ENCODE peak calls at places on chromosome 1, in ten cellular contexts. One of them, this sample, is unnamed.
A peak's percentile ranks its signal among the peaks of the same experiment; 100 is the strongest.

GRCh38 chr1:240058049-240058448 is 33.6 kb upstream of the FMN2 start:
- DNase-seq in IMR-90: no peak
- DNase-seq in naive thymus-derived CD4-positive, alpha-beta T cell: no peak
- DNase-seq in sigmoid colon: no peak
- DNase-seq in heart left ventricle: no peak
- DNase-seq in prostate gland: no peak
- DNase-seq in GM23338: no peak
- DNase-seq in Caco-2: no peak
- DNase-seq in aorta: no peak
- DNase-seq in HAP-1: no peak
- DNase-seq in this sample: no peak

GRCh38 chr1:37372740-37373139 is 101.6 kb upstream of the ZC3H12A start:
- DNase-seq in naive thymus-derived CD4-positive, alpha-beta T cell: no peak
- DNase-seq in HAP-1: no peak
- DNase-seq in heart left ventricle: no peak
- DNase-seq in Caco-2: no peak
- DNase-seq in sigmoid colon: peak; percentile 19
- DNase-seq in IMR-90: no peak
- DNase-seq in GM23338: no peak
- DNase-seq in prostate gland: no peak
- DNase-seq in aorta: no peak
- DNase-seq in this sample: no peak

GRCh38 chr1:32990887-32991286 is 26.3 kb upstream of the RNF19B start:
- DNase-seq in HAP-1: no peak
- DNase-seq in Caco-2: no peak
- DNase-seq in GM23338: no peak
- DNase-seq in prostate gland: no peak
- DNase-seq in heart left ventricle: no peak
- DNase-seq in sigmoid colon: peak; percentile 20
- DNase-seq in IMR-90: no peak
- DNase-seq in naive thymus-derived CD4-positive, alpha-beta T cell: no peak
- DNase-seq in aorta: no peak
- DNase-seq in this sample: no peak

GRCh38 chr1:36387141-36387949 is 1.6 kb upstream of the STK40 start:
- DNase-seq in HAP-1: peak; percentile 26
- DNase-seq in IMR-90: peak; percentile 76
- DNase-seq in naive thymus-derived CD4-positive, alpha-beta T cell: no peak
- DNase-seq in prostate gland: no peak
- DNase-seq in aorta: peak; percentile 64
- DNase-seq in Caco-2: no peak
- DNase-seq in GM23338: no peak
- DNase-seq in heart left ventricle: no peak
- DNase-seq in sigmoid colon: peak; percentile 83
- DNase-seq in this sample: no peak

GRCh38 chr1:88571510-88571909 is 112.6 kb upstream of the PKN2 start:
- DNase-seq in aorta: no peak
- DNase-seq in IMR-90: no peak
- DNase-seq in GM23338: no peak
- DNase-seq in heart left ventricle: no peak
- DNase-seq in sigmoid colon: no peak
- DNase-seq in prostate gland: no peak
- DNase-seq in Caco-2: no peak
- DNase-seq in HAP-1: peak; percentile 45
- DNase-seq in naive thymus-derived CD4-positive, alpha-beta T cell: no peak
- DNase-seq in this sample: no peak

GRCh38 chr1:25392881-25393280 is 27.7 kb downstream of the RHCE start:
- DNase-seq in Caco-2: no peak
- DNase-seq in heart left ventricle: no peak
- DNase-seq in aorta: no peak
- DNase-seq in sigmoid colon: no peak
- DNase-seq in HAP-1: no peak
- DNase-seq in GM23338: no peak
- DNase-seq in naive thymus-derived CD4-positive, alpha-beta T cell: no peak
- DNase-seq in prostate gland: no peak
- DNase-seq in IMR-90: no peak
- DNase-seq in this sample: no peak

GRCh38 chr1:32063261-32063681 is 9.5 kb upstream of the TMEM39B start:
- DNase-seq in heart left ventricle: no peak
- DNase-seq in HAP-1: peak; percentile 38
- DNase-seq in GM23338: peak; percentile 74
- DNase-seq in sigmoid colon: no peak
- DNase-seq in prostate gland: no peak
- DNase-seq in aorta: no peak
- DNase-seq in naive thymus-derived CD4-positive, alpha-beta T cell: peak; percentile 46
- DNase-seq in IMR-90: peak; percentile 76
- DNase-seq in Caco-2: peak; percentile 16
- DNase-seq in this sample: no peak

GRCh38 chr1:29256979-29257804 is 20.9 kb downstream of the PTPRU start:
- DNase-seq in sigmoid colon: peak; percentile 65
- DNase-seq in heart left ventricle: no peak
- DNase-seq in Caco-2: no peak
- DNase-seq in IMR-90: no peak
- DNase-seq in aorta: no peak
- DNase-seq in prostate gland: no peak
- DNase-seq in naive thymus-derived CD4-positive, alpha-beta T cell: no peak
- DNase-seq in GM23338: peak; percentile 56
- DNase-seq in HAP-1: peak; percentile 79
- DNase-seq in this sample: no peak

GRCh38 chr1:165896277-165896676 is 68.9 kb downstream of the UCK2 start:
- DNase-seq in sigmoid colon: no peak
- DNase-seq in aorta: peak; percentile 75
- DNase-seq in heart left ventricle: no peak
- DNase-seq in GM23338: no peak
- DNase-seq in Caco-2: no peak
- DNase-seq in HAP-1: no peak
- DNase-seq in prostate gland: no peak
- DNase-seq in IMR-90: peak; percentile 98
- DNase-seq in naive thymus-derived CD4-positive, alpha-beta T cell: no peak
- DNase-seq in this sample: no peak

GRCh38 chr1:15245593-15246325 is 1.3 kb upstream of the FHAD1 start:
- DNase-seq in IMR-90: peak; percentile 44
- DNase-seq in naive thymus-derived CD4-positive, alpha-beta T cell: no peak
- DNase-seq in prostate gland: peak; percentile 26
- DNase-seq in heart left ventricle: no peak
- DNase-seq in aorta: peak; percentile 61
- DNase-seq in HAP-1: no peak
- DNase-seq in sigmoid colon: peak; percentile 81
- DNase-seq in GM23338: no peak
- DNase-seq in Caco-2: no peak
- DNase-seq in this sample: no peak

GRCh38 chr1:15244813-15245212 is 2.2 kb upstream of the FHAD1 start:
- DNase-seq in heart left ventricle: no peak
- DNase-seq in naive thymus-derived CD4-positive, alpha-beta T cell: no peak
- DNase-seq in HAP-1: no peak
- DNase-seq in sigmoid colon: no peak
- DNase-seq in GM23338: peak; percentile 56
- DNase-seq in prostate gland: no peak
- DNase-seq in aorta: no peak
- DNase-seq in IMR-90: no peak
- DNase-seq in Caco-2: no peak
- DNase-seq in this sample: no peak

GRCh38 chr1:15248238-15248637 is 1.2 kb downstream of the FHAD1 start:
- DNase-seq in heart left ventricle: no peak
- DNase-seq in aorta: no peak
- DNase-seq in prostate gland: no peak
- DNase-seq in IMR-90: no peak
- DNase-seq in naive thymus-derived CD4-positive, alpha-beta T cell: no peak
- DNase-seq in Caco-2: no peak
- DNase-seq in HAP-1: no peak
- DNase-seq in sigmoid colon: no peak
- DNase-seq in GM23338: no peak
- DNase-seq in this sample: no peak

GRCh38 chr1:15249032-15249601 is 2.1 kb downstream of the FHAD1 start:
- DNase-seq in prostate gland: no peak
- DNase-seq in IMR-90: peak; percentile 4
- DNase-seq in Caco-2: no peak
- DNase-seq in heart left ventricle: no peak
- DNase-seq in naive thymus-derived CD4-positive, alpha-beta T cell: peak; percentile 70
- DNase-seq in HAP-1: no peak
- DNase-seq in aorta: no peak
- DNase-seq in sigmoid colon: no peak
- DNase-seq in GM23338: no peak
- DNase-seq in this sample: no peak

DNA sequence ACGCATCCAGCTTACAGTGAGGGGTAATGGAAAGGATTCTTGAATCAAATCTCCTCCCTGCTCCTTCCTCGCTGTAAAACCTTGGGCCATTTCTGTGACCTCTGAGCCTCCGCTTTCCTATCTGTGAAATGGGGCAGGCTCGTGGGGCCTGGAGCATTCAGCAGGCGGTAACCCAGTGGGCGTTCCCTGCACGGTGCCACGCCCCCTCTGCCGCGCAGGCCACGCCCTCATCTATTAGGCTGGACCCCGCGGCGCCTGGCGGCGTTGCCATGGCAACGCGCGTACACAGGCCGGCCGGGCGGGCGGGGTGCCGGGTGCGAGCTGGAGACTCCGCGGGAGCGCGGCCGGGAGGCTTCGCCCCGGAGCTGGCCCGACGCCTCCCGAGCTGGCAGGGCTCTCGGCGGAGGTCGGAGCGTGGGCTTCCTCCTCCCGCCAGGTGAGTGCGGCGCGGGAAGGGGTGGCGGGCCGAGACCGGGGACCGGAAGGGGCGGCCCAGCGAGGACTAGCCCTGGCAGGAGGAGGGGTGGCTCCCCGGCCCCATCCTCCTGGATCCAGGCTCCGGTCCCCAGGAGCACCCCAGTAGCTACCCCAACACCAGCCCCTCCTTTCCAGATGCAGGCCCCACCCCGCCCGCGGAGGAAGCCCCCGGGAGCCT is at the start of gene FHAD1:
- DNase-seq in heart left ventricle: peak; percentile 68
- DNase-seq in HAP-1: no peak
- DNase-seq in prostate gland: peak; percentile 32
- DNase-seq in aorta: peak; percentile 76
- DNase-seq in GM23338: peak; percentile 84
- DNase-seq in sigmoid colon: peak; percentile 74
- DNase-seq in IMR-90: peak; percentile 17
- DNase-seq in naive thymus-derived CD4-positive, alpha-beta T cell: no peak
- DNase-seq in Caco-2: peak; percentile 82
- DNase-seq in this sample: peak; percentile 86
- H3K4me1 ChIP-seq in heart left ventricle: no peaks in the 10 kb centered on the region
- H3K4me1 ChIP-seq in HAP-1: no peaks in the 10 kb centered on the region
- H3K4me1 ChIP-seq in prostate gland: no peaks in the 10 kb centered on the region
- H3K4me1 ChIP-seq in aorta: no peaks in the 10 kb centered on the region
- H3K4me1 ChIP-seq in GM23338: peaks cover 28% of the 10 kb centered on the region
- H3K4me1 ChIP-seq in sigmoid colon: no peaks in the 10 kb centered on the region
- H3K4me1 ChIP-seq in IMR-90: peaks cover 8% of the 10 kb centered on the region
- H3K4me1 ChIP-seq in naive thymus-derived CD4-positive, alpha-beta T cell: peaks cover 28% of the 10 kb centered on the region
- H3K4me1 ChIP-seq in Caco-2: peaks cover 5% of the 10 kb centered on the region
- H3K4me1 ChIP-seq in this sample: peaks cover 5% of the 10 kb centered on the region

DNA sequence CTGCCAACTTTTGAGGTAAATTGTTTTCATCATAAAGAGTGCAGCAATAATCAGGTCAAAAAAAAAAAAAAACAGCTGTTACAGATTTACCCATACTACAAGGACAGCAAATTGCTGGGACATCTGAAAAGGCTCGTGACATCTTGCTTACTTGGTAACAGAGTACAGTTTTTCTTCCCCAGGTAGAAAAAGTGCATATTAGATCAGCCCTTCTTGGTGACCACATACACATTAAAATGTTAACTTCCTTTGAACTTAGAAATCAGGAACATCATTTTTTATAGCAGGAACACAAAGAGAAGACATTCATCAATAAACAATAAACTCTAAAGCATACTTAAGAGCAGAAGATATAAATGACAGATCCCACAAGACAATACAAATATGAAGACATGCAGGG is 16.1 kb downstream of the TP53BP2 start:
- DNase-seq in prostate gland: no peak
- DNase-seq in HAP-1: no peak
- DNase-seq in naive thymus-derived CD4-positive, alpha-beta T cell: no peak
- DNase-seq in heart left ventricle: no peak
- DNase-seq in Caco-2: no peak
- DNase-seq in IMR-90: no peak
- DNase-seq in GM23338: no peak
- DNase-seq in aorta: no peak
- DNase-seq in sigmoid colon: no peak
- DNase-seq in this sample: no peak
- H3K4me1 ChIP-seq in prostate gland: no peaks in the 10 kb centered on the region
- H3K4me1 ChIP-seq in HAP-1: peaks cover 15% of the 10 kb centered on the region
- H3K4me1 ChIP-seq in naive thymus-derived CD4-positive, alpha-beta T cell: peaks cover 36% of the 10 kb centered on the region
- H3K4me1 ChIP-seq in heart left ventricle: no peaks in the 10 kb centered on the region
- H3K4me1 ChIP-seq in Caco-2: peaks cover 18% of the 10 kb centered on the region
- H3K4me1 ChIP-seq in IMR-90: peaks cover 19% of the 10 kb centered on the region
- H3K4me1 ChIP-seq in GM23338: peaks cover 27% of the 10 kb centered on the region
- H3K4me1 ChIP-seq in aorta: peaks cover 27% of the 10 kb centered on the region
- H3K4me1 ChIP-seq in sigmoid colon: no peaks in the 10 kb centered on the region
- H3K4me1 ChIP-seq in this sample: peaks cover 25% of the 10 kb centered on the region

DNA sequence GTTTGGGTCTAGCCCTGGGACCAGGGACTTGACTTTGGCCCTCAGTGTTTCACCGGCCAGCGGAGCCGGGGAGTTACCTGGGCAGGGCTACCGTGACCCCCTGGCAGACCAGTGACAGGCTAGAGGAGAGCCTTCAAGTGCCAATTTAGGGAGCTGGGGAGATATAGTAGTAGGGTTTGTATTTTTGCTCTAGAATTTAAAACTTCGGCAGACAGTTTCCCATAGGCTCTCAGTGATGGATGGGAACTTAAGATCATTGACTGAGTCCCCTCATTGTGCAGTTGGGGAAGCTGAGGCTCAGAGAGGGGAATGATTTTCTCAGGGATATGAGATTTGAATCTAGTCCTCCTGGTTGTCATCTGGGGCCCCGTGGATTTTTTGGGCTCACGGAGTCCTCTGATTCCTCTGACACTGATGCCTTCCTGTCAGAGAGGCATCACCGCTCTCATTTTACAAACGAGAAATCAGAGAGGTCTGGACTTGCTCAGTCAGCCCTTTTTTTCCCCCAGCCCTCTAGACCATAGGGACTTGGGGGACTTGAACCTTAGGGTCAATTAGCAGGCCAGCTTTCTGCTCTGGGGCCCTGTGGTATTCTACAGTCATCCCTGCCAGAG is 58.3 kb upstream of the ACOT11 start:
- DNase-seq in naive thymus-derived CD4-positive, alpha-beta T cell: peak; percentile 45
- DNase-seq in sigmoid colon: no peak
- DNase-seq in prostate gland: no peak
- DNase-seq in GM23338: no peak
- DNase-seq in IMR-90: no peak
- DNase-seq in HAP-1: no peak
- DNase-seq in Caco-2: no peak
- DNase-seq in heart left ventricle: no peak
- DNase-seq in aorta: no peak
- DNase-seq in this sample: no peak
- H3K4me1 ChIP-seq in naive thymus-derived CD4-positive, alpha-beta T cell: peaks cover 25% of the 10 kb centered on the region
- H3K4me1 ChIP-seq in sigmoid colon: no peaks in the 10 kb centered on the region
- H3K4me1 ChIP-seq in prostate gland: peaks cover 4% of the 10 kb centered on the region
- H3K4me1 ChIP-seq in GM23338: peaks cover 28% of the 10 kb centered on the region
- H3K4me1 ChIP-seq in IMR-90: peaks cover 14% of the 10 kb centered on the region
- H3K4me1 ChIP-seq in HAP-1: peaks cover 8% of the 10 kb centered on the region
- H3K4me1 ChIP-seq in Caco-2: peaks cover 11% of the 10 kb centered on the region
- H3K4me1 ChIP-seq in heart left ventricle: peaks cover 3% of the 10 kb centered on the region
- H3K4me1 ChIP-seq in aorta: no peaks in the 10 kb centered on the region
- H3K4me1 ChIP-seq in this sample: peaks cover 27% of the 10 kb centered on the region

GRCh38 chr1:161198877-161199431 is at the start of gene ADAMTS4:
- DNase-seq in aorta: peak; percentile 67
- DNase-seq in IMR-90: peak; percentile 76
- DNase-seq in prostate gland: no peak
- DNase-seq in naive thymus-derived CD4-positive, alpha-beta T cell: no peak
- DNase-seq in sigmoid colon: peak; percentile 89
- DNase-seq in Caco-2: no peak
- DNase-seq in GM23338: peak; percentile 63
- DNase-seq in HAP-1: no peak
- DNase-seq in heart left ventricle: peak; percentile 74
- DNase-seq in this sample: peak; percentile 56
- H3K4me1 ChIP-seq in aorta: peaks cover 4% of the 10 kb centered on the region
- H3K4me1 ChIP-seq in IMR-90: peaks cover 31% of the 10 kb centered on the region
- H3K4me1 ChIP-seq in prostate gland: no peaks in the 10 kb centered on the region
- H3K4me1 ChIP-seq in naive thymus-derived CD4-positive, alpha-beta T cell: peaks cover 51% of the 10 kb centered on the region
- H3K4me1 ChIP-seq in sigmoid colon: no peaks in the 10 kb centered on the region
- H3K4me1 ChIP-seq in Caco-2: peaks cover 13% of the 10 kb centered on the region
- H3K4me1 ChIP-seq in GM23338: peaks cover 56% of the 10 kb centered on the region
- H3K4me1 ChIP-seq in HAP-1: peaks cover 22% of the 10 kb centered on the region
- H3K4me1 ChIP-seq in heart left ventricle: peaks cover 6% of the 10 kb centered on the region
- H3K4me1 ChIP-seq in this sample: peaks cover 63% of the 10 kb centered on the region

This sample was measured in testis.